ENCODE peak calls at places on chromosomes 2 and 18, in five cellular contexts. D, U, R, Y and G are unnamed samples. For H3K9me3, the result is how much of the 10 kb centered on the place peaks cover.

GRCh38 chr18:3152294-3152693 is 67.5 kb downstream of the MYOM1 start:
- DNase-seq in D (no peak), U (no peak), R (no peak), Y (no peak), G (no peak)

GRCh38 chr2:105257981-105258380 is 16.4 kb downstream of the GPR45 start:
- DNase-seq in D (no peak), U (peak), R (no peak), Y (no peak), G (no peak)

GRCh38 chr2:48250943-48251342 is 279.0 kb upstream of the STON1 start:
- DNase-seq in D (no peak), U (peak), R (no peak), Y (no peak), G (no peak)

GRCh38 chr2:19806131-19806530 is 95.7 kb downstream of the TTC32 start:
- DNase-seq in D (no peak), U (no peak), R (no peak), Y (no peak), G (no peak)

GRCh38 chr2:68730828-68731227 is 3.8 kb upstream of the ARHGAP25 start:
- DNase-seq in D (no peak), U (peak), R (peak), Y (no peak), G (no peak)

GRCh38 chr2:75622500-75622899 is 24.1 kb upstream of the MRPL19 start:
- DNase-seq in D (no peak), U (peak), R (peak), Y (no peak), G (no peak)

GRCh38 chr2:230218411-230218810 is 1.4 kb downstream of the SP110 start:
- DNase-seq in D (no peak), U (peak), R (no peak), Y (no peak), G (no peak)

GRCh38 chr2:230650585-230651137 is 62.0 kb upstream of the CAB39 start:
- DNase-seq in D (no peak), U (no peak), R (no peak), Y (no peak), G (no peak)

GRCh38 chr2:15122915-15123314 is 438.2 kb downstream of the NBAS start:
- DNase-seq in D (no peak), U (peak), R (no peak), Y (no peak), G (no peak)

GRCh38 chr2:9407363-9407811 is 15.9 kb downstream of the ITGB1BP1 start:
- DNase-seq in D (no peak), U (no peak), R (no peak), Y (no peak), G (no peak)
- H3K9me3 ChIP-seq in D (under half), U (under half), R (under half), Y (under half), G (under half)

DNA sequence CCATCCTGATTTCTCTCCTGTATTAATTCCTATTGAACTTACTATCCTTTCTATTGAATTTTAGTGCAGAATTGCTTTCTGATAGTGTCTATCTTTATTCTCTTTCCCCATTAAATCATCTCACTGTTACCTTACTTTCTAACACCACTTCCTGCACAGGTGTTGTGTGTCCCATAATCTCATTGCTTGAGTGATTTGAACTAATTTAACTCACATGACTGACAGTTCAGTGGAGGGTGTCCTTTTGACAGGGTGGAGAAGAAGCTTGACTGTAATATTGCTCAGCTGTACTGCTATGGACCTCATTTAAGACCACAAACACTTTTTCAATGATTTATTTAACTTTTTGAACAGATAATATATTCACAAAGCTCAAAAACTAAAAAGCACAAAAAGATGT is 211.8 kb downstream of the NRXN1 start:
- DNase-seq in D (no peak), U (no peak), R (no peak), Y (no peak), G (no peak)
- H3K9me3 ChIP-seq in D (under half), U (under half), R (under half), Y (under half), G (under half)

DNA sequence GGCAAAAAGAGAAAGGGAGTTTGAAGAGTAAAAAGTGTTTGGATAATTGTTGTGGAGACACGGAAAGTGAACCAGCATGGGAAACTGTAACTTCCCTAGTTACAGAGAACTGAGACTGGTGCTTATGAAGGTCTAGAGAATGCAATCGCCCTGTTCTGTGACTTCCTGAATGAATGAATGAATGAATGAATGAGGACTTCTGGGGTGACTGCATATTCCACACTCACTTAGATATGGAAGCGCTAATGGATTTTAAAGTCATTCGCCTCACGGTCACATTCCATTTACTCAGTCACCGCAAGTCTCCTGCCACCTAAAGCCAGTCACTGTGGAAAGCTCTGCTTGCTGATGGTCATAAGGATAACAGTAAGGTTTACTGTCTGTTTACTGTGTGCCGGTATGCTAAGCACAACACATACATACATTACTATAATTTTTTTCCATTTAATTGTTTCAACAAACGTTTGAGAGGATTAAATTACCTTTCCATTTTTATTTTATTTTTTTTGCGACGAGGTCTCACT is 138.2 kb downstream of the CABLES1 start:
- DNase-seq in D (no peak), U (no peak), R (no peak), Y (no peak), G (no peak)
- H3K9me3 ChIP-seq in D (under half), U (under half), R (half or more), Y (under half), G (under half)

GRCh38 chr18:6650756-6651155 is 78.8 kb upstream of the ARHGAP28 start:
- DNase-seq in D (no peak), U (no peak), R (no peak), Y (no peak), G (no peak)
- H3K9me3 ChIP-seq in D (under half), U (under half), R (under half), Y (under half), G (under half)

GRCh38 chr18:35588995-35589394 is 7.5 kb downstream of the GALNT1 start:
- DNase-seq in D (no peak), U (no peak), R (peak), Y (no peak), G (no peak)

GRCh38 chr18:35590935-35591334 is 9.4 kb downstream of the GALNT1 start:
- DNase-seq in D (no peak), U (peak), R (no peak), Y (no peak), G (no peak)

GRCh38 chr18:35592298-35592697 is 10.8 kb downstream of the GALNT1 start:
- DNase-seq in D (no peak), U (no peak), R (no peak), Y (no peak), G (no peak)

GRCh38 chr18:35585608-35586007 is 4.1 kb downstream of the GALNT1 start:
- DNase-seq in D (no peak), U (no peak), R (no peak), Y (no peak), G (no peak)

DNA sequence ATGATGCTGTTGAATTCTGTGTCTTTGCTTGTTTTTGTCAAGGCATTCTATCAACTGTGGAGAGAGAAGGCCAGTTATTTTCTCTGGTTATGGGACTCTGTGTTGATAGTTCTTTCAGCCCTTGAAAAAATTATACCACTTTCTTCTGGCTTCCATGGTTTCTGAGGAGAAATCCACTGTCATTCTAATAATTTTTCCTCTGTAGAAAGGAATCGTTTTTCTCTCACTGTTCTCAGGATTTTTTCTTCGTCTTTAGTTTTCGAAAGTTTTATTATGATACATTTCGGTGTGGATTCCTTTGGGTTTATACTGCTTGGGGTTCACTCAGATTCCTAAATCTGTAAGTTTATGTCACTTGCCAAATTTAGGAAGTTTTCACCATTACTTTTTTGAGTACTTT is 6.6 kb downstream of the GALNT1 start:
- DNase-seq in D (no peak), U (no peak), R (no peak), Y (no peak), G (no peak)
- H3K9me3 ChIP-seq in D (under half), U (under half), R (half or more), Y (under half), G (under half)

DNA sequence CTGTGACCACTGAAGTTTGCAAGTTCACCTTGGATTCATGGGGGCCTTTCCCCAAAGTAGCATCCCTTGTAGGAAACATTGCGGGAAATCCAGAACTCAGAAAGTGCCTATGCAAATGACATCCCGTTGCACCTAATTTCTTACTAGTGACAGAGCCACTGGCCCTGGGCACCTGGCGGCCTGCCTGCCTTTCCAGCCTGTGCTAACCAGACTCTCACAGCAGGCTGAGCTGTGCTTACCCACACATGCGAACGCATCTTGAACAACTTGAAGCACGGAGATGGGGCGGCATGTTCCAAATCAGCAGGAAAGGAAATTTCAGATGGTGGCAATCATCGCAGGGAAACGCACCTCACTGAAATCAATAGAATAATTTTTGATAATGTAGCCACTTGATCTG is 405.8 kb downstream of the TMEM182 start:
- DNase-seq in D (no peak), U (no peak), R (no peak), Y (no peak), G (no peak)
- H3K9me3 ChIP-seq in D (under half), U (under half), R (under half), Y (under half), G (under half)

GRCh38 chr18:55934801-55935200 is 346.8 kb upstream of the TCF4 start:
- DNase-seq in D (no peak), U (no peak), R (no peak), Y (no peak), G (no peak)
- H3K9me3 ChIP-seq in D (under half), U (under half), R (under half), Y (under half), G (under half)

DNA sequence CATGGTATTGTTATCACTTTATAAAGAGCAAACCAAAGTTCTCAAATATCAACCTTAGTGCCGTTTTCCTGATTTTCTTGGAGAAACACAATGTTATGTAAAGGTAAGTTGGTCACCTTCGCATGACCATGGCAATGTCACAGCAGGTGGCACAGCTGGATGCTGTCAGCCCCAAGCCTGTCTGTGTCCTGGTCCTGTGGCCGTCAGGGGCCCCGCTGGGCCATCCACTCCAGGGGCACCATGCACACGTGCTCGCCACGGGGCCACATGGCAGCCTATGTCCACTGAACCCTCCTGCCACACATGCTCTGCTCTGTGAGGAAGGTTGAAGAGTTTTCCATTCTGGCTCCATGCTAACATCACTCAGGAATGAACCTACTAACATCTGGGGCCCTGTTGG is 85.9 kb downstream of the EIPR1 start:
- DNase-seq in D (no peak), U (no peak), R (no peak), Y (no peak), G (no peak)
- H3K9me3 ChIP-seq in D (under half), U (under half), R (under half), Y (under half), G (under half)